ENCODE peak calls at places on chromosomes 1 and 21, in four cellular contexts. One of them, this sample, is unnamed.

GRCh38 chr1:108034396-108034795 is 69.4 kb upstream of the VAV3 start:
- DNase-seq in PC-9: peak; percentile 62
- DNase-seq in breast epithelium: no peak
- DNase-seq in testis: no peak
- DNase-seq in this sample: no peak

GRCh38 chr1:241825581-241825980 is 22.4 kb upstream of the EXO1 start:
- DNase-seq in PC-9: no peak
- DNase-seq in breast epithelium: no peak
- DNase-seq in testis: no peak
- DNase-seq in this sample: no peak

GRCh38 chr1:216045400-216045799 is 377.8 kb downstream of the USH2A start:
- DNase-seq in PC-9: no peak
- DNase-seq in breast epithelium: no peak
- DNase-seq in testis: no peak
- DNase-seq in this sample: no peak

GRCh38 chr21:14602418-14602987 is 56.4 kb upstream of the SAMSN1 start:
- DNase-seq in PC-9: no peak
- DNase-seq in breast epithelium: no peak
- DNase-seq in testis: no peak
- DNase-seq in this sample: no peak

GRCh38 chr21:46082638-46083270 is 15.2 kb upstream of the COL6A2 start:
- DNase-seq in PC-9: no peak
- DNase-seq in breast epithelium: peak; percentile 43
- DNase-seq in testis: no peak
- DNase-seq in this sample: no peak

GRCh38 chr1:19344372-19344810 is 32.3 kb downstream of the SLC66A1 start:
- DNase-seq in PC-9: no peak
- DNase-seq in breast epithelium: peak; percentile 68
- DNase-seq in testis: peak; percentile 71
- DNase-seq in this sample: peak; percentile 70

GRCh38 chr1:153697191-153697872 is 18.8 kb downstream of the NPR1 start:
- DNase-seq in PC-9: peak; percentile 65
- DNase-seq in breast epithelium: no peak
- DNase-seq in testis: peak; percentile 89
- DNase-seq in this sample: peak; percentile 44

GRCh38 chr1:207866471-207867135 is 44.3 kb downstream of the CD34 start:
- DNase-seq in PC-9: no peak
- DNase-seq in breast epithelium: peak; percentile 71
- DNase-seq in testis: peak; percentile 74
- DNase-seq in this sample: peak; percentile 74

GRCh38 chr1:13761883-13762282 is 61.9 kb downstream of the PRDM2 start:
- DNase-seq in PC-9: no peak
- DNase-seq in breast epithelium: no peak
- DNase-seq in testis: no peak
- DNase-seq in this sample: no peak

GRCh38 chr1:209249785-209250441 is 333.6 kb upstream of the CAMK1G start:
- DNase-seq in PC-9: no peak
- DNase-seq in breast epithelium: no peak
- DNase-seq in testis: no peak
- DNase-seq in this sample: no peak

GRCh38 chr1:227125929-227126545 is 185.9 kb downstream of the COQ8A start:
- DNase-seq in PC-9: no peak
- DNase-seq in breast epithelium: no peak
- DNase-seq in testis: no peak
- DNase-seq in this sample: no peak

GRCh38 chr1:199178646-199179045 is 539.8 kb downstream of the PTPRC start:
- DNase-seq in PC-9: no peak
- DNase-seq in breast epithelium: no peak
- DNase-seq in testis: no peak
- DNase-seq in this sample: no peak

GRCh38 chr1:197101920-197102319 is 34.9 kb upstream of the F13B start:
- DNase-seq in PC-9: no peak
- DNase-seq in breast epithelium: no peak
- DNase-seq in testis: peak; percentile 29
- DNase-seq in this sample: no peak

GRCh38 chr1:92483442-92484170 is 3.1 kb downstream of the GFI1 start:
- DNase-seq in PC-9: peak; percentile 44
- DNase-seq in breast epithelium: no peak
- DNase-seq in testis: no peak
- DNase-seq in this sample: no peak

GRCh38 chr1:236753964-236754363 is 41.1 kb upstream of the MTR start:
- DNase-seq in PC-9: no peak
- DNase-seq in breast epithelium: no peak
- DNase-seq in testis: no peak
- DNase-seq in this sample: peak; percentile 41

GRCh38 chr21:46065215-46065992 is 32.5 kb upstream of the COL6A2 start:
- DNase-seq in PC-9: peak; percentile 39
- DNase-seq in breast epithelium: peak; percentile 54
- DNase-seq in testis: peak; percentile 54
- DNase-seq in this sample: peak; percentile 83

GRCh38 chr1:171913385-171913784 is 72.1 kb downstream of the DNM3 start:
- DNase-seq in PC-9: no peak
- DNase-seq in breast epithelium: no peak
- DNase-seq in testis: peak; percentile 59
- DNase-seq in this sample: no peak

GRCh38 chr21:38817371-38818335 is 11.9 kb downstream of the ETS2 start:
- DNase-seq in PC-9: no peak
- DNase-seq in breast epithelium: no peak
- DNase-seq in testis: no peak
- DNase-seq in this sample: no peak

GRCh38 chr1:67723620-67724019 is 38.6 kb downstream of the GADD45A start:
- DNase-seq in PC-9: peak; percentile 52
- DNase-seq in breast epithelium: no peak
- DNase-seq in testis: no peak
- DNase-seq in this sample: no peak

GRCh38 chr1:50189369-50189768 is 80.6 kb downstream of the ELAVL4 start:
- DNase-seq in PC-9: no peak
- DNase-seq in breast epithelium: no peak
- DNase-seq in testis: no peak
- DNase-seq in this sample: no peak

DNA sequence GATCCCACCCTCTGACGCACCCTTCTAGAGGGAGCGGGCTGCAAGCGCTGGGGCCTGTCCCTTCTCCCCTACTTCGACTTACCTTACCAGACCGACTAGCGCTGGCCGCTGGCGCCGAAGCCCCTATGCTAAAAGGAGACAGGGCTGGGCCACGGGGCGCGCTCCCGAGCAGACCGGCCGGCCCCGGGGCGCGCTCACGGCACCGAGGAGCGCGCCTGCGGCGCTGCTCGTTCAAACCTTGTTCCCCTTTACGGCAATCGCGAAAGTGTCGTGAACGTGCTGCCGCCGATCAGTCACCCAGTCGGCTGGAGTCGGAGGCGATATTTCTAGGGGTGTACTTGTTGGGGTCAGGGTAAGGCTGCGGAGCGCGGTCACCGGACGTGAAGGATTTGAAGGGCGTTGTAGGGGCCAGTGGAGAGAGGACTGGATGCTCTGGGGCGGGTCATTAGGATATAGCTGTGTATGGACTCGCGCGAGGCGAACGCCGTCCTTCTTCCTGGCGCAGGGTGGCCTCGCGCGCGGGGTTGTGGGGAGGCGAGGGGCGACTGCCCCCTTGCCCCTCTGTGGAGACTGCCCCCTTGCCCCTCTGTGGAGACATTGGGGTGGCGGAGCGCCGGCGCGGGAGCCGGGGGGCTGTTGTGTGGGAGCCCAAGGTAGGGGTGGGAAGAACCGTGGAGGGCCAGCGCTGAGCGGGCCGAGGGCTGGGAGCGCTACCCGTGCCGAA is at the start of the genes CEPT1 and DRAM2:
- DNase-seq in PC-9: peak; percentile 93
- DNase-seq in breast epithelium: peak; percentile 90
- DNase-seq in testis: peak; percentile 99
- DNase-seq in this sample: peak; percentile 99
- H3K4me1 ChIP-seq in PC-9: peaks cover 28% of the 10 kb centered on the region
- H3K4me1 ChIP-seq in breast epithelium: no peaks in the 10 kb centered on the region
- H3K4me1 ChIP-seq in testis: peaks cover 9% of the 10 kb centered on the region
- H3K4me1 ChIP-seq in this sample: peaks cover 3% of the 10 kb centered on the region

DNA sequence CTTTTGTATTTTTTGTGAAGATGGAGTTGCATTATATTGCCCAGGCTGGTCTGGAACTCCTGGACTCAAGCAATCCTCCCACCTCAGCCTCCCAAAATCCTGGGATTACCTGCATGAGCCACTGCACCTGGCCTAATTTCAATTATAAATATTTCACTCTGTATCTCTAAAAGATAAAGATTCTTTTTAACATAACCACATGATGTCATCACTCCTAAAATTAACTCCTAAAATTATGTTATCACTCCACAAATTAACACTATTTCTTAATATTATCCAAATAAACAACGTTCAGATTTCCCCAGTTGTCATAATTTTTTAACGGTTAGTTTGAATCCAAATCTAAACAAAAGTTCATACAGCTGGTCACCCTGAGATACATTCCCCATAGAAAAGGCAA is 43.0 kb downstream of the DESI2 start:
- DNase-seq in PC-9: no peak
- DNase-seq in breast epithelium: no peak
- DNase-seq in testis: no peak
- DNase-seq in this sample: no peak
- H3K36me3 ChIP-seq in PC-9: peaks cover 13% of the 10 kb centered on the region
- H3K36me3 ChIP-seq in breast epithelium: no peaks in the 10 kb centered on the region
- H3K36me3 ChIP-seq in testis: no peaks in the 10 kb centered on the region
- H3K36me3 ChIP-seq in this sample: peaks cover 99% of the 10 kb centered on the region

GRCh38 chr1:235059221-235059620 is 69.4 kb downstream of the TOMM20 start:
- DNase-seq in PC-9: no peak
- DNase-seq in breast epithelium: no peak
- DNase-seq in testis: no peak
- DNase-seq in this sample: no peak
- H3K4me1 ChIP-seq in PC-9: peaks cover 49% of the 10 kb centered on the region
- H3K4me1 ChIP-seq in breast epithelium: no peaks in the 10 kb centered on the region
- H3K4me1 ChIP-seq in testis: no peaks in the 10 kb centered on the region
- H3K4me1 ChIP-seq in this sample: peaks cover 11% of the 10 kb centered on the region

GRCh38 chr1:202909494-202909893 is 17.5 kb downstream of the KLHL12 start:
- DNase-seq in PC-9: no peak
- DNase-seq in breast epithelium: no peak
- DNase-seq in testis: no peak
- DNase-seq in this sample: no peak
- H3K36me3 ChIP-seq in PC-9: no peaks in the 10 kb centered on the region
- H3K36me3 ChIP-seq in breast epithelium: no peaks in the 10 kb centered on the region
- H3K36me3 ChIP-seq in testis: no peaks in the 10 kb centered on the region
- H3K36me3 ChIP-seq in this sample: peaks cover 61% of the 10 kb centered on the region

GRCh38 chr1:37650721-37651120 is 16.0 kb upstream of the RSPO1 start:
- DNase-seq in PC-9: no peak
- DNase-seq in breast epithelium: no peak
- DNase-seq in testis: no peak
- DNase-seq in this sample: no peak

GRCh38 chr1:37655274-37655673 is 20.6 kb upstream of the RSPO1 start:
- DNase-seq in PC-9: no peak
- DNase-seq in breast epithelium: no peak
- DNase-seq in testis: no peak
- DNase-seq in this sample: no peak

GRCh38 chr1:37651803-37652202 is 17.1 kb upstream of the RSPO1 start:
- DNase-seq in PC-9: no peak
- DNase-seq in breast epithelium: no peak
- DNase-seq in testis: no peak
- DNase-seq in this sample: no peak

GRCh38 chr1:37656881-37657280 is 22.2 kb upstream of the RSPO1 start:
- DNase-seq in PC-9: no peak
- DNase-seq in breast epithelium: no peak
- DNase-seq in testis: no peak
- DNase-seq in this sample: no peak

GRCh38 chr1:37653906-37654305 is 19.2 kb upstream of the RSPO1 start:
- DNase-seq in PC-9: no peak
- DNase-seq in breast epithelium: no peak
- DNase-seq in testis: no peak
- DNase-seq in this sample: no peak
- H3K4me1 ChIP-seq in PC-9: no peaks in the 10 kb centered on the region
- H3K4me1 ChIP-seq in breast epithelium: no peaks in the 10 kb centered on the region
- H3K4me1 ChIP-seq in testis: no peaks in the 10 kb centered on the region
- H3K4me1 ChIP-seq in this sample: no peaks in the 10 kb centered on the region

DNA sequence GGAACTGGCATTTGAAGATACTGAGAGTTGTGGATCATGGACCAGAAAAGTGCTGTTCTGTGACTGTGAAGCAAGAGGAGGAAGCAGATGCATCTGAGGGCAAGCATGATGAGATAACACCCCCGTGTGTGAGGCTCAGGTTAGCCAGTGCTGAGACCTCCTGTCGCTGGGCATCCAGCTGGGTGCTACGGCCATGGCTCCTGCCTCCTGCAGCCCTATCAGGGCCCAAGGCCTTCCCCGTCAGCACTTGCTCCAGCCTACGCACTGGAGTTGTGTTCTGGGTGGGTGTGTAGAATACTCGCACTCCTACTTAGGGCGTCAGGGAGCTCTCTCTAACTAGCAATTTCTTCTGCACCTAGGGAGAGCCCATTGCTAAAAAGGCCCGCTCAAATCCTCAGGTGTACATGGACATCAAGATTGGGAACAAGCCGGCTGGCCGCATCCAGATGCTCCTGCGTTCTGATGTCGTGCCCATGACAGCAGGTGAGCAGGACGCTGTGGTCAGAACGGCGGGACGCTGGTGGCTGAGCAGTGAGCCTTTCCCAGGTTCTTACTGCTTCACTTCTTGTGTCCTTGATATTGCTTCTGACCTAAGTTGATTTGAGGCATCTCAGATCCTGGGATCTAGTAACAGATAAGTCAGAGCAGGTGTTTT is 6.5 kb downstream of the PPIE start:
- DNase-seq in PC-9: no peak
- DNase-seq in breast epithelium: no peak
- DNase-seq in testis: no peak
- DNase-seq in this sample: no peak
- H3K36me3 ChIP-seq in PC-9: peaks cover 30% of the 10 kb centered on the region
- H3K36me3 ChIP-seq in breast epithelium: peaks cover 21% of the 10 kb centered on the region
- H3K36me3 ChIP-seq in testis: peaks cover 3% of the 10 kb centered on the region
- H3K36me3 ChIP-seq in this sample: peaks cover 62% of the 10 kb centered on the region

GRCh38 chr1:214542275-214543199 is 8.9 kb downstream of the PTPN14 start:
- DNase-seq in PC-9: no peak
- DNase-seq in breast epithelium: no peak
- DNase-seq in testis: peak; percentile 80
- DNase-seq in this sample: no peak
- H3K4me1 ChIP-seq in PC-9: peaks cover 17% of the 10 kb centered on the region
- H3K4me1 ChIP-seq in breast epithelium: no peaks in the 10 kb centered on the region
- H3K4me1 ChIP-seq in testis: peaks cover 6% of the 10 kb centered on the region
- H3K4me1 ChIP-seq in this sample: peaks cover 28% of the 10 kb centered on the region

GRCh38 chr21:33432496-33432895 is 29.3 kb downstream of the IFNGR2 start:
- DNase-seq in PC-9: no peak
- DNase-seq in breast epithelium: no peak
- DNase-seq in testis: no peak
- DNase-seq in this sample: no peak

GRCh38 chr21:33433001-33433400 is 29.8 kb downstream of the IFNGR2 start:
- DNase-seq in PC-9: no peak
- DNase-seq in breast epithelium: no peak
- DNase-seq in testis: no peak
- DNase-seq in this sample: no peak

GRCh38 chr21:33433425-33434114 is 30.4 kb downstream of the IFNGR2 start:
- DNase-seq in PC-9: no peak
- DNase-seq in breast epithelium: no peak
- DNase-seq in testis: no peak
- DNase-seq in this sample: no peak

GRCh38 chr21:33428669-33429068 is 25.5 kb downstream of the IFNGR2 start:
- DNase-seq in PC-9: peak; percentile 43
- DNase-seq in breast epithelium: peak; percentile 64
- DNase-seq in testis: no peak
- DNase-seq in this sample: no peak

GRCh38 chr21:33430858-33431257 is 27.6 kb downstream of the IFNGR2 start:
- DNase-seq in PC-9: no peak
- DNase-seq in breast epithelium: no peak
- DNase-seq in testis: no peak
- DNase-seq in this sample: no peak
- H3K36me3 ChIP-seq in PC-9: no peaks in the 10 kb centered on the region
- H3K36me3 ChIP-seq in breast epithelium: no peaks in the 10 kb centered on the region
- H3K36me3 ChIP-seq in testis: no peaks in the 10 kb centered on the region
- H3K36me3 ChIP-seq in this sample: peaks cover 100% of the 10 kb centered on the region